ENCODE peak calls at places on chromosome 12, in four cellular contexts. One of them, this sample, is unnamed.

GRCh38 chr12:32115404-32116104 is 8.9 kb downstream of the BICD1 start:
- DNase-seq in neuronal stem cell: no peak
- DNase-seq in mesenchymal stem cell: peak
- DNase-seq in neural progenitor cell: no peak
- DNase-seq in this sample: peak

GRCh38 chr12:112303004-112303403 is 79.2 kb downstream of the HECTD4 start:
- DNase-seq in neuronal stem cell: no peak
- DNase-seq in mesenchymal stem cell: peak
- DNase-seq in neural progenitor cell: no peak
- DNase-seq in this sample: no peak

GRCh38 chr12:12747281-12747680 is 30.1 kb downstream of the CDKN1B start:
- DNase-seq in neuronal stem cell: no peak
- DNase-seq in mesenchymal stem cell: no peak
- DNase-seq in neural progenitor cell: no peak
- DNase-seq in this sample: no peak

GRCh38 chr12:122841544-122842321 is 6.5 kb downstream of the HIP1R start:
- DNase-seq in neuronal stem cell: no peak
- DNase-seq in mesenchymal stem cell: peak
- DNase-seq in neural progenitor cell: no peak
- DNase-seq in this sample: no peak

GRCh38 chr12:6925543-6926279 is 2.0 kb upstream of the ATN1 start:
- DNase-seq in neuronal stem cell: peak
- DNase-seq in mesenchymal stem cell: peak
- DNase-seq in neural progenitor cell: peak
- DNase-seq in this sample: peak

GRCh38 chr12:16086462-16086861 is 175.3 kb downstream of the DERA start:
- DNase-seq in neuronal stem cell: no peak
- DNase-seq in mesenchymal stem cell: no peak
- DNase-seq in neural progenitor cell: no peak
- DNase-seq in this sample: no peak

GRCh38 chr12:46831335-46832083 is 5.7 kb upstream of the SLC38A4 start:
- DNase-seq in neuronal stem cell: peak
- DNase-seq in mesenchymal stem cell: peak
- DNase-seq in neural progenitor cell: peak
- DNase-seq in this sample: no peak

GRCh38 chr12:4383304-4383865 is 3.9 kb upstream of the FGF23 start:
- DNase-seq in neuronal stem cell: peak
- DNase-seq in mesenchymal stem cell: no peak
- DNase-seq in neural progenitor cell: peak
- DNase-seq in this sample: peak

GRCh38 chr12:74945771-74946198 is 263.9 kb downstream of the KCNC2 start:
- DNase-seq in neuronal stem cell: no peak
- DNase-seq in mesenchymal stem cell: no peak
- DNase-seq in neural progenitor cell: no peak
- DNase-seq in this sample: no peak

GRCh38 chr12:96219700-96220206 is 25.6 kb downstream of the ELK3 start:
- DNase-seq in neuronal stem cell: no peak
- DNase-seq in mesenchymal stem cell: peak
- DNase-seq in neural progenitor cell: peak
- DNase-seq in this sample: no peak

DNA sequence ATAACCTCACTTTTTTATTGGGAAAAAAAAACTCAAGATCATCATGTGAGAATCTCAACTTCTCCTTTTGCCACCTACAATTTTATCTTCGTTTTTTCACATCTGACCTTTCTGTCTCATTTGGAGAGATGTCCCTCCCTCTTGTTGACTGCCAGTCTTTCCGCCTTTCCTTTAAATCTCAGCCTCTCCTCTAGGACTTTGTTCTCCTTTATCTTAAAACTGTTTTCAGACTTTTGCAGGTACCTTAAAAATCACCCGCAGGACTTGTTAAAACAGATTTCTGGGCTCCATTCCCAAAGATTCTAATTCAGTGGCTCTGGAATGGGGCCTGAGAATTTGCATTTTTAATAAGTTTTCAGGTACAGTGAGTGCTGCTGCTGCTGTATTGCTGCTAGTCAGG is 223.2 kb downstream of the NTF3 start:
- DNase-seq in neuronal stem cell: no peak
- DNase-seq in mesenchymal stem cell: no peak
- DNase-seq in neural progenitor cell: no peak
- DNase-seq in this sample: no peak
- H3K9ac ChIP-seq in neuronal stem cell: no peak
- H3K9ac ChIP-seq in mesenchymal stem cell: no peak
- H3K9ac ChIP-seq in neural progenitor cell: no peak
- H3K9ac ChIP-seq in this sample: no peak

DNA sequence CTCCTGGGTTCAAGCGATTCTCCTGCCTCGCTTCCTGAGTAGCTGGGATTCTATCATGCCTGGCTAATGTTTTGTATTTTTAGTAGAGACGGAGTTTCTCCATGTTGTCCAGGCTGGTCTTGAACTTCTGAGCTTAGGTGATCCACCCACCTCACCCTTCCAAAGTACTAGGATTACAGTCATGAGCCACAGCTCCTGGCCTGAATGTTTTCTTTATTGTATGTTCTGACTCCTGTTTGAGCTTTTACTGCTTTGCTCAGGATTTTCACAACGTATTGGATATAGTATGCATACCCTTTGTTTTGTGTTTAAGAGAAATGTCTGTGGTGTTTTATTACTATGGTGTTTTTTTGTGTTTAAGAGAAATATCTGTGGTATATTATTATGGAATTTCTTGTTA is 37.2 kb downstream of the ATF7IP start:
- DNase-seq in neuronal stem cell: no peak
- DNase-seq in mesenchymal stem cell: no peak
- DNase-seq in neural progenitor cell: no peak
- DNase-seq in this sample: no peak
- H3K9ac ChIP-seq in neuronal stem cell: no peak
- H3K9ac ChIP-seq in mesenchymal stem cell: peak
- H3K9ac ChIP-seq in neural progenitor cell: no peak
- H3K9ac ChIP-seq in this sample: no peak

DNA sequence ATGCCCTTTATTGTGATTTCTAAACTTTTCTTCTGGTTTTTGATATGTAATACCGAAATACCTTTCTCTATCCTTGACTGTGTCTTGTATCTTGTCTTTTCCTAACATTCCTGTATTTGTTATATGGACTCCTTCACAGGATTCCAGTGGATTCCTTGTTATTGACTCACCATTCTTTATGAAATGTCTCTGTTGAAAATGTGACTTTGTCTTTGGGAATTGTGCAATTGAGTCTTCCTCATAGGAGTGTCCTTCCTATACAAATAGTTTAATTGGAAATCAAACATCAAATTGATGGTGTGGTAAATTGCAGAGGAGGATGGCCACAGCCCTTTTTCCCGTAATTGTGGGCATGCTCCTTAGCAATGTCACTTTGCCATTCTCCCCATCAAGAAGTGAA is 296.6 kb upstream of the KITLG start:
- DNase-seq in neuronal stem cell: no peak
- DNase-seq in mesenchymal stem cell: peak
- DNase-seq in neural progenitor cell: no peak
- DNase-seq in this sample: no peak
- H3K9ac ChIP-seq in neuronal stem cell: no peak
- H3K9ac ChIP-seq in mesenchymal stem cell: no peak
- H3K9ac ChIP-seq in neural progenitor cell: no peak
- H3K9ac ChIP-seq in this sample: no peak

GRCh38 chr12:56222531-56222895 is 791 bp upstream of the RNF41 start:
- DNase-seq in neuronal stem cell: no peak
- DNase-seq in mesenchymal stem cell: no peak
- DNase-seq in neural progenitor cell: no peak
- DNase-seq in this sample: no peak

GRCh38 chr12:56220611-56221232 is 1.0 kb downstream of the RNF41 start:
- DNase-seq in neuronal stem cell: peak
- DNase-seq in mesenchymal stem cell: peak
- DNase-seq in neural progenitor cell: no peak
- DNase-seq in this sample: peak

GRCh38 chr12:56221757-56222530 is at the start of gene RNF41:
- DNase-seq in neuronal stem cell: peak
- DNase-seq in mesenchymal stem cell: peak
- DNase-seq in neural progenitor cell: peak
- DNase-seq in this sample: peak

GRCh38 chr12:56219840-56220239 is 1.9 kb downstream of the RNF41 start:
- DNase-seq in neuronal stem cell: no peak
- DNase-seq in mesenchymal stem cell: no peak
- DNase-seq in neural progenitor cell: no peak
- DNase-seq in this sample: no peak

DNA sequence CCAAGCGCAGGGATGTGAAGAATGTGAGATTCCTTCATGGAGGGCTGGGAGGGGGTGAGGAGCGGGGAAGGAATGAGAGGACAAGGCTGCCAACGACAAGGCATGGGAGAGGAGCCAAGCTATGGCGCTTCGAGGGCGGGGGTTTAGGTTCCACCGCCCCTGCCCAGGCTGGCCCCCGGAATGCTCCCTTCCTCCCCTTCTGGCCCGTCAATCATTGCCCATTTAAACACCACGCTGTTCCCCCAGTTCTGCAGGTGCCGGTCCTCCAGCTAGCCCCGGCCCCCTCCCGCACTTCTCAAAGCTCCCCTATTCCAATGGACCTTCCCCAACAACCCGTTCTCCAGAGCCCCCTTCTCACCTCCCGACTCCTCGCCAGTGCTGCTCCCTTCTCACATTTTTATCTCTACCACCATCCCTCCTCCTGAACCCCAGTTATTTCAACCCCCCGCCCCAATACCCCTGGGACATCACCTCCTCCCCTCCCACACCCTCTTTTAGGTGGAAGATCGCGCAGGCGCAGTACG is 427 bp downstream of the RNF41 start:
- DNase-seq in neuronal stem cell: peak
- DNase-seq in mesenchymal stem cell: peak
- DNase-seq in neural progenitor cell: peak
- DNase-seq in this sample: no peak
- H3K9ac ChIP-seq in neuronal stem cell: peak
- H3K9ac ChIP-seq in mesenchymal stem cell: peak
- H3K9ac ChIP-seq in neural progenitor cell: peak
- H3K9ac ChIP-seq in this sample: peak

GRCh38 chr12:54390176-54390667 is 5.7 kb upstream of the ZNF385A start:
- DNase-seq in neuronal stem cell: no peak
- DNase-seq in mesenchymal stem cell: no peak
- DNase-seq in neural progenitor cell: peak
- DNase-seq in this sample: no peak
- H3K9ac ChIP-seq in neuronal stem cell: peak
- H3K9ac ChIP-seq in mesenchymal stem cell: no peak
- H3K9ac ChIP-seq in neural progenitor cell: no peak
- H3K9ac ChIP-seq in this sample: peak

DNA sequence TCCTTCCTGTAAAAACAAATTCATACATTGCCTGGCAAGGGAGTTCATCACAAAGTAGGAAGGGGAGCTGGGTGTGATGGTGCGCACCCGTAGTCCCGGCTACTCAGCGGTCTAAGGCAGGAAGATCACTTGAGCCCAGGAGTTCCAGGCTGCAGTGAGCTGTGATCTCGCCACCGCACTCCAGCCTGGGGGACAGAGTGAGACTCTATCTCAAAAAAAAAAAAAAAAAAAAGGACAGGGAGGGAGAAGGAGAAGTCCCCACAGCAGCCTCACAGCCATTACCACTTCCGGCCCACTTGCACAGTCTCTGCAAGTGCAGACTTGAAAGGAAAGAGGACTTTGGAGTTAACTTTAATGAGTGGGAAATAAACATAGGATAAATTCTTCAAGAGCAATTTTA is 121.0 kb downstream of the FBXL14 start:
- DNase-seq in neuronal stem cell: no peak
- DNase-seq in mesenchymal stem cell: peak
- DNase-seq in neural progenitor cell: no peak
- DNase-seq in this sample: no peak
- H3K9ac ChIP-seq in neuronal stem cell: no peak
- H3K9ac ChIP-seq in mesenchymal stem cell: peak
- H3K9ac ChIP-seq in neural progenitor cell: no peak
- H3K9ac ChIP-seq in this sample: no peak

GRCh38 chr12:92079054-92079385 is 66.6 kb downstream of the BTG1 start:
- DNase-seq in neuronal stem cell: no peak
- DNase-seq in mesenchymal stem cell: no peak
- DNase-seq in neural progenitor cell: no peak
- DNase-seq in this sample: no peak

GRCh38 chr12:92078167-92079053 is 67.2 kb downstream of the BTG1 start:
- DNase-seq in neuronal stem cell: no peak
- DNase-seq in mesenchymal stem cell: peak
- DNase-seq in neural progenitor cell: no peak
- DNase-seq in this sample: no peak

GRCh38 chr12:92077530-92077929 is 68.1 kb downstream of the BTG1 start:
- DNase-seq in neuronal stem cell: no peak
- DNase-seq in mesenchymal stem cell: no peak
- DNase-seq in neural progenitor cell: no peak
- DNase-seq in this sample: no peak

GRCh38 chr12:92085040-92085439 is 60.6 kb downstream of the BTG1 start:
- DNase-seq in neuronal stem cell: no peak
- DNase-seq in mesenchymal stem cell: peak
- DNase-seq in neural progenitor cell: no peak
- DNase-seq in this sample: no peak

DNA sequence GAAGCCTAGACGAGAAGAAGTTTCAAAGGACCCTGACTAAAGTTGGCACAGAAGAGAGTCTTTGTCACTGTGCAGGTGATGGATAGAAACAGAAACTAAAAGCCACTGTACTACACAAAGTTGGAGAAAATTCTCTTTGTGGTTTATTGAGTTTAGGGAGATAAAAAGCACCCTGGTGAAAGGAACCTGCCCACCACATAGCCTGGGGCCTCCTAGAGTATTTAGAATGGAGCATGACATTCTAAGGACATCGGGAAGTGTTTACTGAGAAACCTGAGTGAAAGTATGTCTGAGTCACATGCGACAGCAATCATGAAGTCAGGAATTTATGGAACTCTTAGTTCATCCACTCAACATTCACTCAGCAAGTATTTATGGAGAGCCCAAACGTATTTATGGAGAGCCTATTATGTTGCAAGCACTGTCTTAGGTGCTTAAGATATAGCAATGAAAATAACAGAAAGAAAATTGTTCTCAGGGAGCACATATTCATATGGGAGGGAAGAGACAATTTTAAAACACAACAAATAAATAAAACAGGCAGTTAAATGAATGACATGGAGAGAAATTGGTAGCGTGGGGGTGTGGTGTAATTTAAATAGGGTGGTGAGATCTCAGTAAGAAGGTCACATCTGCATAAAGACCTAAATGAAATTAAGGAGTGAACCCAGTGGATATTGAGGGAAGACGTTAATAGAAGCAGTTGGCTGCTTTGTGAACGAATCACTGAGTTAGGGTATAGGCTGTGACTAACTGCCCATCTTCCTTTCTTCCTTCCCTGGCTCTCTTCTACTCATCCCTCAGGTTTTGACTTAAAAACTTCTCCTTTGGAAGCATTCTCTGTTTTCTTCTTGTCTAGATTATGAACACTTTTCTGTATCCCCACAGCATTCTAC is 65.0 kb downstream of the BTG1 start:
- DNase-seq in neuronal stem cell: no peak
- DNase-seq in mesenchymal stem cell: peak
- DNase-seq in neural progenitor cell: no peak
- DNase-seq in this sample: no peak
- H3K9ac ChIP-seq in neuronal stem cell: no peak
- H3K9ac ChIP-seq in mesenchymal stem cell: peak
- H3K9ac ChIP-seq in neural progenitor cell: no peak
- H3K9ac ChIP-seq in this sample: no peak

DNA sequence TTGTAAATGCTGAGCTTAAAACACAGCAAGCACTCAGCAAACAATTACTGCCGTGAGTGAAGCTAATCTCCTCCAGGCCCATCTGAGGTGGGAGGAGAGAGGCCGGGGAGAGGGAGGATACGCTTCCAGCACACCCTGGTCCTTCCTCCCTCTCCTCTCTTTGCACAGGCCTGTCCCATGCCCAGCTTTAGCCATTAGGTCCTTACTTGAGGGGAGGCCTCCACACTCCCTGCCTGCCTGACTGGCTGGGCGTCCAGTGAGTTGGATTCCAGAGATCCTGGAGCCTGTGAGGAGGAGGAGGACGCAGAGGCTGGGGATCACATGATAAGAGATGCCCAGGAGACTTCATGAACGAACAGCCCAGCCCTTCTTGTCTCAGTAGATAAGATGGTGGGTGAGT is 65.1 kb upstream of the NCOR2 start:
- DNase-seq in neuronal stem cell: no peak
- DNase-seq in mesenchymal stem cell: no peak
- DNase-seq in neural progenitor cell: peak
- DNase-seq in this sample: no peak
- H3K9ac ChIP-seq in neuronal stem cell: no peak
- H3K9ac ChIP-seq in mesenchymal stem cell: no peak
- H3K9ac ChIP-seq in neural progenitor cell: no peak
- H3K9ac ChIP-seq in this sample: no peak